ENCODE peak calls at places on chromosomes 3 and 15, in ten cellular contexts. F is ovary; O is stimulated activated CD4-positive, alpha-beta T cell treated with anti-CD3 and anti-CD28 coated beads, Interleukin-2, amount 100 ng/mL, for 48 hours; E is hippocampal formation; H is SJSA1; N is posterior vena cava; U is brain microvascular endothelial cell; K is OCI-LY7; S is SK-N-DZ; D is amygdala. A is an unnamed sample.

GRCh38 chr3:132225664-132226063 is 91.5 kb upstream of the ACP3 start:
- DNase-seq in E (no peak), S (no peak), H (no peak), D (no peak), N (no peak), K (no peak), F (no peak), U (no peak), O (no peak), A (no peak)

GRCh38 chr15:79592126-79592525 is 160.0 kb downstream of the MINAR1 start:
- DNase-seq in D (no peak), H (no peak), O (no peak), S (no peak), U (no peak), N (no peak), K (no peak), F (no peak), E (no peak), A (no peak)

GRCh38 chr15:96274698-96275097 is 55.8 kb upstream of the NR2F2 start:
- DNase-seq in D (no peak), S (no peak), U (no peak), E (no peak), F (no peak), O (no peak), H (no peak), N (no peak), K (no peak), A (no peak)

GRCh38 chr15:70249616-70250015 is 151.9 kb upstream of the TLE3 start:
- DNase-seq in H (no peak), D (no peak), F (no peak), S (no peak), O (no peak), E (no peak), N (peak; percentile 17), K (no peak), U (no peak), A (no peak)

GRCh38 chr15:39312984-39313383 is 267.9 kb upstream of the THBS1 start:
- DNase-seq in E (no peak), O (no peak), S (no peak), U (no peak), D (no peak), K (peak; percentile 8), N (no peak), H (no peak), F (no peak), A (no peak)

GRCh38 chr15:40054056-40054745 is 15.2 kb upstream of the SRP14 start:
- DNase-seq in S (no peak), F (no peak), U (no peak), K (no peak), H (peak; percentile 41), E (no peak), O (no peak), D (no peak), N (peak; percentile 60), A (no peak)

GRCh38 chr3:155805204-155805801 is 775 bp downstream of the C3orf33 start:
- DNase-seq in D (no peak), O (no peak), U (peak; percentile 32), N (no peak), K (no peak), H (no peak), F (peak; percentile 45), S (peak; percentile 35), E (no peak), A (no peak)

GRCh38 chr3:79019137-79019923 is 748.5 kb downstream of the ROBO1 start:
- DNase-seq in F (peak; percentile 84), S (peak; percentile 93), U (peak; percentile 90), O (no peak), E (peak; percentile 82), H (peak; percentile 87), N (peak; percentile 92), K (no peak), D (peak; percentile 83), A (no peak)

GRCh38 chr3:194543550-194543949 is 56.7 kb upstream of the ATP13A3 start:
- DNase-seq in F (no peak), H (no peak), S (no peak), U (no peak), O (no peak), K (no peak), E (no peak), N (no peak), D (no peak), A (no peak)

GRCh38 chr15:73317651-73318462 is 50.9 kb downstream of the HCN4 start:
- DNase-seq in H (no peak), F (peak; percentile 2), E (no peak), U (no peak), D (no peak), O (no peak), K (no peak), S (no peak), N (peak; percentile 54), A (no peak)

GRCh38 chr3:39972508-39972907 is 163.1 kb downstream of the MYRIP start:
- DNase-seq in N (no peak), E (no peak), O (no peak), H (no peak), S (no peak), U (no peak), D (no peak), K (no peak), F (no peak), A (no peak)

GRCh38 chr15:99504823-99505551 is 60.8 kb upstream of the MEF2A start:
- DNase-seq in U (peak; percentile 20), F (no peak), E (no peak), O (no peak), D (no peak), H (no peak), N (no peak), K (peak; percentile 49), S (no peak), A (no peak)

GRCh38 chr3:46383946-46384330 is 13.2 kb downstream of the CCR5 start:
- DNase-seq in F (no peak), D (no peak), H (no peak), E (no peak), K (peak; percentile 74), U (no peak), N (no peak), S (no peak), O (no peak), A (no peak)

GRCh38 chr15:31228980-31229826 is 97.4 kb upstream of the KLF13 start:
- DNase-seq in F (no peak), K (peak; percentile 91), H (no peak), E (no peak), O (no peak), D (no peak), U (no peak), S (peak; percentile 52), N (no peak), A (no peak)

GRCh38 chr15:81809543-81809942 is 236.3 kb downstream of the MEX3B start:
- DNase-seq in K (peak; percentile 49), O (no peak), H (no peak), N (no peak), D (no peak), U (peak; percentile 2), F (no peak), S (peak; percentile 44), E (no peak), A (no peak)

GRCh38 chr15:80662129-80662528 is 33.0 kb upstream of the ABHD17C start:
- DNase-seq in H (no peak), N (no peak), E (no peak), K (peak; percentile 0), U (no peak), F (no peak), D (no peak), S (no peak), O (no peak), A (no peak)

GRCh38 chr3:197908957-197909701 is 40.9 kb upstream of the RPL35A start:
- DNase-seq in S (no peak), D (no peak), H (no peak), E (no peak), F (no peak), O (no peak), K (no peak), N (no peak), U (no peak), A (no peak)

GRCh38 chr3:195806211-195806915 is 5.4 kb downstream of the MUC4 start:
- DNase-seq in K (peak; percentile 30), E (no peak), O (no peak), D (no peak), H (no peak), U (no peak), N (no peak), S (no peak), F (no peak), A (no peak)

GRCh38 chr15:43922021-43922420 is 95.2 kb downstream of the WDR76 start:
- DNase-seq in S (no peak), F (no peak), H (no peak), E (no peak), U (peak; percentile 20), N (no peak), O (no peak), D (no peak), K (no peak), A (no peak)

GRCh38 chr3:132135628-132136333 is 101.0 kb upstream of the CPNE4 start:
- DNase-seq in U (peak; percentile 96), E (no peak), O (no peak), K (no peak), N (no peak), F (no peak), D (no peak), S (no peak), H (peak; percentile 82), A (no peak)

GRCh38 chr15:99963096-99963825 is 230.0 kb upstream of the LYSMD4 start:
- DNase-seq in N (no peak), D (no peak), H (peak; percentile 20), K (no peak), O (no peak), U (no peak), S (no peak), E (no peak), F (peak; percentile 4), A (no peak)

GRCh38 chr3:187706966-187707365 is 4.6 kb upstream of the RTP2 start:
- DNase-seq in S (no peak), O (no peak), U (no peak), H (no peak), N (no peak), D (no peak), K (no peak), F (no peak), E (peak; percentile 5), A (no peak)

GRCh38 chr3:137024348-137024747 is 66.6 kb downstream of the IL20RB start:
- DNase-seq in N (no peak), E (no peak), K (no peak), O (no peak), F (no peak), H (no peak), U (no peak), D (no peak), S (no peak), A (no peak)

GRCh38 chr3:167649731-167650130 is 4.0 kb downstream of the WDR49 start:
- DNase-seq in K (no peak), D (no peak), F (no peak), U (no peak), S (no peak), H (no peak), E (no peak), O (no peak), N (no peak), A (no peak)

GRCh38 chr3:194481103-194481502 is 5.7 kb downstream of the ATP13A3 start:
- DNase-seq in N (no peak), D (no peak), H (no peak), F (no peak), U (no peak), O (no peak), E (no peak), K (no peak), S (no peak), A (no peak)

GRCh38 chr3:32399030-32399620 is 7.5 kb downstream of the CMTM7 start:
- DNase-seq in O (no peak), U (no peak), D (no peak), H (no peak), E (no peak), K (peak; percentile 81), N (no peak), S (peak; percentile 68), F (no peak), A (no peak)

GRCh38 chr3:168863561-168863960 is 767.8 kb upstream of the GOLIM4 start:
- DNase-seq in S (no peak), K (no peak), O (no peak), E (no peak), H (no peak), F (no peak), N (no peak), U (no peak), D (no peak), A (no peak)

GRCh38 chr3:127177226-127177625 is 15.7 kb upstream of the PRR23E start:
- DNase-seq in D (no peak), N (no peak), E (no peak), S (no peak), H (no peak), O (no peak), F (no peak), K (peak; percentile 6), U (no peak), A (no peak)